ENCODE peak calls at places on chromosomes 3 and 15, in six cellular contexts. I is Calu3, J is RCC 7860, X is GM23248, C is posterior cingulate gyrus, K is H54. U is an unnamed sample.

GRCh38 chr15:35876762-35877161 is 330.8 kb upstream of the DPH6 start:
- DNase-seq in C (no peak), K (no peak), I (no peak), X (no peak), J (no peak), U (peak)

GRCh38 chr15:31586841-31587240 is 260.2 kb downstream of the KLF13 start:
- DNase-seq in C (no peak), K (no peak), I (no peak), X (peak), J (no peak), U (no peak)

GRCh38 chr15:73936181-73936580 is 9.9 kb downstream of the LOXL1 start:
- DNase-seq in K (no peak), C (no peak), X (no peak), I (no peak), J (no peak), U (no peak)

GRCh38 chr15:70436428-70436827 is 326.9 kb downstream of the UACA start:
- DNase-seq in I (no peak), J (no peak), X (no peak), C (no peak), K (no peak), U (no peak)

GRCh38 chr3:57179580-57180410 is 14.6 kb upstream of the IL17RD start:
- DNase-seq in J (peak), X (peak), K (no peak), I (no peak), C (no peak), U (no peak)

GRCh38 chr3:190807719-190808375 is 54.6 kb downstream of the GMNC start:
- DNase-seq in X (no peak), I (peak), C (peak), J (no peak), K (no peak), U (no peak)

GRCh38 chr3:67415504-67415903 is 238.9 kb downstream of the SUCLG2 start:
- DNase-seq in K (no peak), X (peak), I (no peak), J (no peak), C (no peak), U (peak)

GRCh38 chr3:59308001-59308400 is 258.2 kb upstream of the CFAP20DC start:
- DNase-seq in K (no peak), X (no peak), J (no peak), I (no peak), C (no peak), U (no peak)

GRCh38 chr3:25448750-25449684 is 21.0 kb downstream of the RARB start:
- DNase-seq in J (peak), C (peak), X (peak), K (peak), I (peak), U (peak)

GRCh38 chr15:24945711-24946110 is 9.1 kb upstream of the SNRPN start:
- DNase-seq in X (no peak), J (no peak), C (no peak), K (no peak), I (no peak), U (no peak)

GRCh38 chr15:78347586-78348543 is 7.7 kb downstream of the CRABP1 start:
- DNase-seq in X (no peak), K (no peak), C (no peak), I (peak), J (no peak), U (no peak)

GRCh38 chr15:48360841-48361240 is 29.6 kb downstream of the DUT start:
- DNase-seq in X (peak), J (no peak), K (no peak), C (no peak), I (peak), U (no peak)

GRCh38 chr3:196009456-196009855 is 72.4 kb downstream of the TFRC start:
- DNase-seq in C (no peak), K (no peak), I (no peak), X (no peak), J (no peak), U (no peak)

GRCh38 chr3:155859859-155860258 is 5.6 kb upstream of the SLC33A1 start:
- DNase-seq in C (no peak), J (no peak), K (no peak), X (peak), I (no peak), U (peak)

GRCh38 chr3:130760922-130761321 is 14.3 kb upstream of the PIK3R4 start:
- DNase-seq in X (peak), C (no peak), K (no peak), I (peak), J (no peak), U (no peak)

GRCh38 chr3:18245721-18246120 is 179.4 kb downstream of the SATB1 start:
- DNase-seq in I (no peak), X (no peak), C (no peak), K (no peak), J (no peak), U (no peak)

GRCh38 chr3:101151286-101151901 is 158.2 kb upstream of the ABI3BP start:
- DNase-seq in K (no peak), I (no peak), J (no peak), C (no peak), X (peak), U (no peak)

GRCh38 chr3:128054363-128054762 is 2.1 kb downstream of the SEC61A1 start:
- DNase-seq in J (peak), I (no peak), C (no peak), K (peak), X (peak), U (peak)

GRCh38 chr3:187946981-187947380 is 201.7 kb upstream of the BCL6 start:
- DNase-seq in I (no peak), J (no peak), K (no peak), X (no peak), C (no peak), U (no peak)

GRCh38 chr3:40939113-40940070 is 259.9 kb upstream of the CTNNB1 start:
- DNase-seq in K (no peak), J (no peak), C (no peak), I (peak), X (no peak), U (no peak)

GRCh38 chr3:31918179-31919165 is 62.6 kb downstream of the OSBPL10 start:
- DNase-seq in I (no peak), J (no peak), X (peak), K (no peak), C (no peak), U (no peak)

GRCh38 chr15:57060799-57061198 is 142.4 kb downstream of the TCF12 start:
- DNase-seq in J (peak), C (peak), X (peak), I (peak), K (peak), U (peak)

GRCh38 chr3:58633157-58633865 is 33.3 kb downstream of the FAM3D start:
- DNase-seq in K (no peak), I (no peak), C (no peak), J (no peak), X (no peak), U (no peak)

GRCh38 chr3:535566-536416 is 339.2 kb downstream of the CHL1 start:
- DNase-seq in J (no peak), C (peak), I (no peak), K (no peak), X (peak), U (no peak)

GRCh38 chr3:88151358-88151757 is 1.6 kb downstream of the C3orf38 start:
- DNase-seq in X (peak), J (no peak), C (no peak), I (no peak), K (no peak), U (peak)

GRCh38 chr3:10224794-10225660 is 23.2 kb upstream of the TATDN2 start:
- DNase-seq in J (peak), X (peak), I (peak), K (peak), C (peak), U (peak)

GRCh38 chr3:9422712-9423424 is 25.5 kb downstream of the SETD5 start:
- DNase-seq in K (peak), J (peak), X (peak), C (peak), I (peak), U (peak)

GRCh38 chr15:58467121-58467721 is 35.4 kb downstream of the LIPC start:
- DNase-seq in K (no peak), I (peak), X (no peak), C (no peak), J (peak), U (no peak)

GRCh38 chr3:38473229-38473628 is 19.5 kb downstream of the ACVR2B start:
- DNase-seq in C (no peak), J (no peak), K (no peak), X (no peak), I (no peak), U (no peak)

GRCh38 chr3:7190094-7190493 is 329.2 kb downstream of the GRM7 start:
- DNase-seq in X (no peak), J (peak), I (no peak), K (no peak), C (no peak), U (no peak)

U was measured in GM03348.